ENCODE peak calls at places on chromosomes 2 and 18, in eight cellular contexts. One of them, this sample, is unnamed.

GRCh38 chr2:129762386-129763189 is 216.9 kb upstream of the RAB6C start:
- DNase-seq in neural progenitor cell: no peak
- DNase-seq in left lung: no peak
- DNase-seq in A549: no peak
- DNase-seq in transverse colon: no peak
- DNase-seq in fibroblast of lung: no peak
- DNase-seq in RWPE2: no peak
- DNase-seq in sigmoid colon: no peak
- DNase-seq in this sample: no peak

GRCh38 chr2:170711774-170712652 is 3.1 kb upstream of the SP5 start:
- DNase-seq in RWPE2: peak
- DNase-seq in A549: no peak
- DNase-seq in neural progenitor cell: peak
- DNase-seq in transverse colon: no peak
- DNase-seq in sigmoid colon: no peak
- DNase-seq in left lung: no peak
- DNase-seq in fibroblast of lung: no peak
- DNase-seq in this sample: no peak

GRCh38 chr2:224206816-224207215 is 167.7 kb upstream of the SERPINE2 start:
- DNase-seq in RWPE2: no peak
- DNase-seq in fibroblast of lung: no peak
- DNase-seq in sigmoid colon: no peak
- DNase-seq in transverse colon: no peak
- DNase-seq in left lung: no peak
- DNase-seq in A549: no peak
- DNase-seq in neural progenitor cell: no peak
- DNase-seq in this sample: no peak

GRCh38 chr2:33059452-33060156 is 112.9 kb downstream of the LTBP1 start:
- DNase-seq in RWPE2: no peak
- DNase-seq in fibroblast of lung: peak
- DNase-seq in sigmoid colon: no peak
- DNase-seq in left lung: no peak
- DNase-seq in A549: no peak
- DNase-seq in neural progenitor cell: peak
- DNase-seq in transverse colon: no peak
- DNase-seq in this sample: no peak

GRCh38 chr18:77254711-77255110 is 5.1 kb downstream of the GALR1 start:
- DNase-seq in A549: no peak
- DNase-seq in neural progenitor cell: no peak
- DNase-seq in transverse colon: no peak
- DNase-seq in left lung: no peak
- DNase-seq in RWPE2: no peak
- DNase-seq in sigmoid colon: no peak
- DNase-seq in fibroblast of lung: no peak
- DNase-seq in this sample: no peak

GRCh38 chr18:1062592-1062991 is 157.9 kb downstream of the ADCYAP1 start:
- DNase-seq in RWPE2: no peak
- DNase-seq in fibroblast of lung: no peak
- DNase-seq in neural progenitor cell: peak
- DNase-seq in A549: no peak
- DNase-seq in left lung: no peak
- DNase-seq in transverse colon: no peak
- DNase-seq in sigmoid colon: no peak
- DNase-seq in this sample: no peak

GRCh38 chr2:205461678-205462665 is 220.3 kb upstream of the NRP2 start:
- DNase-seq in fibroblast of lung: peak
- DNase-seq in left lung: no peak
- DNase-seq in neural progenitor cell: no peak
- DNase-seq in RWPE2: no peak
- DNase-seq in transverse colon: no peak
- DNase-seq in sigmoid colon: no peak
- DNase-seq in A549: no peak
- DNase-seq in this sample: no peak

GRCh38 chr2:34825671-34826070 is 1226.6 kb upstream of the FAM98A start:
- DNase-seq in fibroblast of lung: no peak
- DNase-seq in transverse colon: no peak
- DNase-seq in A549: no peak
- DNase-seq in left lung: no peak
- DNase-seq in neural progenitor cell: no peak
- DNase-seq in RWPE2: no peak
- DNase-seq in sigmoid colon: no peak
- DNase-seq in this sample: no peak

GRCh38 chr2:1813371-1813770 is 69.1 kb upstream of the PXDN start:
- DNase-seq in left lung: no peak
- DNase-seq in A549: no peak
- DNase-seq in transverse colon: no peak
- DNase-seq in RWPE2: no peak
- DNase-seq in neural progenitor cell: no peak
- DNase-seq in fibroblast of lung: no peak
- DNase-seq in sigmoid colon: no peak
- DNase-seq in this sample: no peak

GRCh38 chr2:189253841-189254240 is 74.3 kb upstream of the COL5A2 start:
- DNase-seq in sigmoid colon: no peak
- DNase-seq in fibroblast of lung: peak
- DNase-seq in neural progenitor cell: no peak
- DNase-seq in A549: no peak
- DNase-seq in RWPE2: no peak
- DNase-seq in transverse colon: no peak
- DNase-seq in left lung: no peak
- DNase-seq in this sample: no peak

GRCh38 chr2:189252991-189253680 is 73.6 kb upstream of the COL5A2 start:
- DNase-seq in neural progenitor cell: no peak
- DNase-seq in fibroblast of lung: no peak
- DNase-seq in A549: no peak
- DNase-seq in transverse colon: peak
- DNase-seq in sigmoid colon: no peak
- DNase-seq in RWPE2: no peak
- DNase-seq in left lung: no peak
- DNase-seq in this sample: no peak

GRCh38 chr2:189255711-189256110 is 76.2 kb upstream of the COL5A2 start:
- DNase-seq in RWPE2: no peak
- DNase-seq in A549: no peak
- DNase-seq in sigmoid colon: no peak
- DNase-seq in transverse colon: no peak
- DNase-seq in fibroblast of lung: no peak
- DNase-seq in neural progenitor cell: no peak
- DNase-seq in left lung: no peak
- DNase-seq in this sample: no peak

GRCh38 chr2:189258604-189259003 is 79.0 kb upstream of the COL5A2 start:
- DNase-seq in transverse colon: no peak
- DNase-seq in sigmoid colon: no peak
- DNase-seq in fibroblast of lung: no peak
- DNase-seq in left lung: no peak
- DNase-seq in A549: no peak
- DNase-seq in RWPE2: no peak
- DNase-seq in neural progenitor cell: no peak
- DNase-seq in this sample: no peak

DNA sequence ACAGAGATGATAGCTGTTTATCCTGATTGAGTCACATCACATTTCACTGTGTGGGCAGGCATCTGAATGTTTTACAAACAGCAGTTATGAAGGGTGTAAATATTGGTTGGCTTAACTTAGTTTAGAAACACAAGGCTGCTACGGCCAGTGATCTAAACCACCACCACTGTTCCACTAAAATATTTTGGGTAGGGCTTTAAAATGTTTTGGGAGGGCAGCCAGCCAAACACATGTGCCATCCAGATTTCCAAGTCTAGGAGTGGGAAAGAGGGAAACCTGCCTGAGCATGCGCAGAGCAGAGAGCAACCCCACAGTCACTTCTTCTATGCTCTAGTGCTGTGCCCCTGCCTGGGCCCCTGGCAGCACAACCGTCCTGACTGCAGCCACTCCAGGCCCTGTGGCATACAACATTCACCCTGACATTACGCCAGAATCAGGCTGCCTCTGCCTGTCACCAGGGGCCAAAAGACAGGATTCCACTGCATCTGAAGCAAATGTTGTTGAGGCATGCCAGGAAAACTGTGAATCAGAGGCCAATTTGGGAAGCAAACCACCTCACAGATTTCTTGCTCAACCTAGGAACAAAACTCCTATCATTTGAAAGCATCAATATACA is 74.8 kb upstream of the COL5A2 start:
- DNase-seq in RWPE2: peak
- DNase-seq in transverse colon: peak
- DNase-seq in A549: no peak
- DNase-seq in sigmoid colon: peak
- DNase-seq in neural progenitor cell: peak
- DNase-seq in left lung: peak
- DNase-seq in fibroblast of lung: peak
- DNase-seq in this sample: no peak
- H3K4me3 ChIP-seq in RWPE2: no peak
- H3K4me3 ChIP-seq in transverse colon: no peak
- H3K4me3 ChIP-seq in A549: no peak
- H3K4me3 ChIP-seq in sigmoid colon: no peak
- H3K4me3 ChIP-seq in neural progenitor cell: no peak
- H3K4me3 ChIP-seq in left lung: no peak
- H3K4me3 ChIP-seq in fibroblast of lung: no peak
- H3K4me3 ChIP-seq in this sample: no peak

DNA sequence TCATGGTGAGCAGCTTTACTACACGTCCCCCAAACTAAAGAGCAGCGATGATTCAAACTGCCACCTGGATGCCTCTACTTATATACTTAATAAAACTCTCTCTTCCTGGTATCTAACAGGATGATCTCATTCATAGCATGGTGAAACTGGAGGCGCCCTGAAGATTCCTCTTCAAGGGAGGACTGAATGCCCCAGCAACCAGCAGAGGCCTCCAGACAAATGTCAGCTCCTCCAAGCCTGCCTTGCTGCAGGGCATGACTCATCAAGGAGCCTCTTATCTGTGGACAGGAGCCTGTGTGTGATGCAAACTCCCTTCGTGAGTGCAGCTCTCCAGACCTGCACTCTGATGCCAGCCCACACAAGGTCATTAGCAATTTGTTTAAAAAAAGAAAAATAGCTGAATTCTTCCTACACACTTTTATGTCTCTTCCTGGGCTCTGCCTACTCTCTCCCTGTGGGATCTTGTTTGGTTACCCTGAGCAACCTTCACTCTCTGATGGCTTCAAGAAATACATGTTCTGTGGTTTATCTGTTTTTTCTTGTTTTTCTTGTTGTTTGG is 30.2 kb downstream of the LONRF2 start:
- DNase-seq in left lung: peak
- DNase-seq in neural progenitor cell: peak
- DNase-seq in transverse colon: no peak
- DNase-seq in fibroblast of lung: peak
- DNase-seq in A549: peak
- DNase-seq in RWPE2: peak
- DNase-seq in sigmoid colon: peak
- DNase-seq in this sample: peak
- TF ChIP-seq CTCF in left lung: no peak
- TF ChIP-seq CTCF in neural progenitor cell: no peak
- TF ChIP-seq CTCF in transverse colon: no peak
- TF ChIP-seq CTCF in fibroblast of lung: no peak
- TF ChIP-seq CTCF in A549: no peak
- TF ChIP-seq CTCF in RWPE2: no peak
- TF ChIP-seq CTCF in sigmoid colon: no peak
- TF ChIP-seq CTCF in this sample: peak

GRCh38 chr2:16080071-16080470 is 139.7 kb downstream of the MYCN start:
- DNase-seq in fibroblast of lung: no peak
- DNase-seq in RWPE2: no peak
- DNase-seq in A549: no peak
- DNase-seq in transverse colon: no peak
- DNase-seq in left lung: no peak
- DNase-seq in neural progenitor cell: no peak
- DNase-seq in sigmoid colon: no peak
- DNase-seq in this sample: no peak

GRCh38 chr2:16081316-16082200 is 141.2 kb downstream of the MYCN start:
- DNase-seq in fibroblast of lung: no peak
- DNase-seq in A549: no peak
- DNase-seq in neural progenitor cell: peak
- DNase-seq in left lung: no peak
- DNase-seq in sigmoid colon: no peak
- DNase-seq in RWPE2: no peak
- DNase-seq in transverse colon: no peak
- DNase-seq in this sample: no peak

GRCh38 chr2:16080516-16080915 is 140.2 kb downstream of the MYCN start:
- DNase-seq in sigmoid colon: no peak
- DNase-seq in left lung: no peak
- DNase-seq in fibroblast of lung: no peak
- DNase-seq in transverse colon: no peak
- DNase-seq in A549: no peak
- DNase-seq in RWPE2: no peak
- DNase-seq in neural progenitor cell: no peak
- DNase-seq in this sample: no peak

GRCh38 chr2:16084274-16084673 is 143.9 kb downstream of the MYCN start:
- DNase-seq in A549: no peak
- DNase-seq in neural progenitor cell: peak
- DNase-seq in RWPE2: no peak
- DNase-seq in fibroblast of lung: no peak
- DNase-seq in transverse colon: no peak
- DNase-seq in sigmoid colon: no peak
- DNase-seq in left lung: no peak
- DNase-seq in this sample: no peak

GRCh38 chr2:16082276-16082675 is 141.9 kb downstream of the MYCN start:
- DNase-seq in fibroblast of lung: no peak
- DNase-seq in neural progenitor cell: no peak
- DNase-seq in transverse colon: no peak
- DNase-seq in RWPE2: no peak
- DNase-seq in A549: no peak
- DNase-seq in sigmoid colon: no peak
- DNase-seq in left lung: no peak
- DNase-seq in this sample: no peak
- H3K4me3 ChIP-seq in fibroblast of lung: no peak
- H3K4me3 ChIP-seq in neural progenitor cell: no peak
- H3K4me3 ChIP-seq in transverse colon: no peak
- H3K4me3 ChIP-seq in RWPE2: no peak
- H3K4me3 ChIP-seq in A549: no peak
- H3K4me3 ChIP-seq in sigmoid colon: no peak
- H3K4me3 ChIP-seq in left lung: no peak
- H3K4me3 ChIP-seq in this sample: no peak

GRCh38 chr18:57909620-57910019 is 106.5 kb upstream of the ATP8B1 start:
- DNase-seq in A549: no peak
- DNase-seq in left lung: no peak
- DNase-seq in sigmoid colon: no peak
- DNase-seq in transverse colon: no peak
- DNase-seq in RWPE2: no peak
- DNase-seq in neural progenitor cell: no peak
- DNase-seq in fibroblast of lung: peak
- DNase-seq in this sample: no peak

GRCh38 chr18:57913686-57914085 is 110.6 kb upstream of the ATP8B1 start:
- DNase-seq in neural progenitor cell: no peak
- DNase-seq in RWPE2: no peak
- DNase-seq in left lung: no peak
- DNase-seq in transverse colon: no peak
- DNase-seq in A549: no peak
- DNase-seq in fibroblast of lung: no peak
- DNase-seq in sigmoid colon: no peak
- DNase-seq in this sample: no peak

GRCh38 chr18:57908092-57908491 is 105.0 kb upstream of the ATP8B1 start:
- DNase-seq in left lung: no peak
- DNase-seq in transverse colon: no peak
- DNase-seq in RWPE2: no peak
- DNase-seq in fibroblast of lung: no peak
- DNase-seq in A549: no peak
- DNase-seq in sigmoid colon: no peak
- DNase-seq in neural progenitor cell: no peak
- DNase-seq in this sample: no peak

GRCh38 chr18:57910134-57910533 is 107.0 kb upstream of the ATP8B1 start:
- DNase-seq in left lung: no peak
- DNase-seq in sigmoid colon: no peak
- DNase-seq in neural progenitor cell: no peak
- DNase-seq in RWPE2: no peak
- DNase-seq in A549: no peak
- DNase-seq in transverse colon: no peak
- DNase-seq in fibroblast of lung: no peak
- DNase-seq in this sample: no peak

GRCh38 chr18:57910817-57911216 is 107.7 kb upstream of the ATP8B1 start:
- DNase-seq in neural progenitor cell: peak
- DNase-seq in sigmoid colon: no peak
- DNase-seq in transverse colon: no peak
- DNase-seq in RWPE2: no peak
- DNase-seq in left lung: no peak
- DNase-seq in fibroblast of lung: no peak
- DNase-seq in A549: peak
- DNase-seq in this sample: no peak
- TF ChIP-seq CTCF in neural progenitor cell: peak
- TF ChIP-seq CTCF in sigmoid colon: no peak
- TF ChIP-seq CTCF in transverse colon: no peak
- TF ChIP-seq CTCF in RWPE2: peak
- TF ChIP-seq CTCF in left lung: peak
- TF ChIP-seq CTCF in fibroblast of lung: peak
- TF ChIP-seq CTCF in A549: peak
- TF ChIP-seq CTCF in this sample: peak

This sample was measured in epithelial cell of proximal tubule.